ENCODE peak calls at places on chromosomes 1 and 21, in seven cellular contexts. A is body of pancreas, I is fibroblast of lung, O is H7, W is heart right ventricle, N is stomach, V is BJ. K is an unnamed sample. For H3K27me3, the result is how much of the 10 kb centered on the place peaks cover.

GRCh38 chr1:162168261-162168660 is 98.8 kb downstream of the NOS1AP start:
- DNase-seq in A (peak), I (peak), O (no peak), W (peak), N (peak), V (no peak), K (no peak)

GRCh38 chr1:36831171-36831810 is 203.0 kb downstream of the GRIK3 start:
- DNase-seq in A (no peak), I (no peak), O (no peak), W (no peak), N (no peak), V (no peak), K (no peak)

GRCh38 chr1:46183926-46184557 is 7.8 kb upstream of the P3R3URF start:
- DNase-seq in A (no peak), I (no peak), O (no peak), W (no peak), N (no peak), V (no peak), K (no peak)

GRCh38 chr1:193733674-193734073 is 547.3 kb upstream of the B3GALT2 start:
- DNase-seq in A (no peak), I (no peak), O (no peak), W (no peak), N (no peak), V (no peak), K (no peak)

GRCh38 chr1:178713270-178713669 is 11.8 kb upstream of the RALGPS2 start:
- DNase-seq in A (no peak), I (no peak), O (no peak), W (no peak), N (no peak), V (no peak), K (no peak)

GRCh38 chr1:14924455-14925325 is 228.9 kb upstream of the TMEM51 start:
- DNase-seq in A (peak), I (peak), O (peak), W (no peak), N (peak), V (no peak), K (no peak)

GRCh38 chr1:3597599-3597964 is 13.7 kb downstream of the MEGF6 start:
- DNase-seq in A (no peak), I (no peak), O (peak), W (no peak), N (no peak), V (no peak), K (no peak)

GRCh38 chr21:34886554-34887385 is 162.3 kb downstream of the RUNX1 start:
- DNase-seq in A (peak), I (peak), O (peak), W (peak), N (no peak), V (no peak), K (no peak)

GRCh38 chr21:17554619-17555472 is 42.0 kb downstream of the CXADR start:
- DNase-seq in A (no peak), I (peak), O (peak), W (no peak), N (no peak), V (no peak), K (no peak)

GRCh38 chr1:248841702-248842395 is 3.8 kb downstream of the ZNF672 start:
- DNase-seq in A (peak), I (peak), O (no peak), W (peak), N (no peak), V (no peak), K (no peak)

GRCh38 chr1:43234267-43234666 is 35.5 kb upstream of the TMEM125 start:
- DNase-seq in A (no peak), I (no peak), O (no peak), W (no peak), N (no peak), V (no peak), K (no peak)

GRCh38 chr1:43233631-43234030 is 36.2 kb upstream of the TMEM125 start:
- DNase-seq in A (no peak), I (no peak), O (no peak), W (no peak), N (no peak), V (no peak), K (no peak)

GRCh38 chr1:43232071-43232470 is 37.7 kb upstream of the TMEM125 start:
- DNase-seq in A (no peak), I (peak), O (no peak), W (no peak), N (no peak), V (peak), K (no peak)

GRCh38 chr1:43229831-43230780 is 39.7 kb upstream of the TMEM125 start:
- DNase-seq in A (no peak), I (peak), O (no peak), W (no peak), N (no peak), V (no peak), K (no peak)

DNA sequence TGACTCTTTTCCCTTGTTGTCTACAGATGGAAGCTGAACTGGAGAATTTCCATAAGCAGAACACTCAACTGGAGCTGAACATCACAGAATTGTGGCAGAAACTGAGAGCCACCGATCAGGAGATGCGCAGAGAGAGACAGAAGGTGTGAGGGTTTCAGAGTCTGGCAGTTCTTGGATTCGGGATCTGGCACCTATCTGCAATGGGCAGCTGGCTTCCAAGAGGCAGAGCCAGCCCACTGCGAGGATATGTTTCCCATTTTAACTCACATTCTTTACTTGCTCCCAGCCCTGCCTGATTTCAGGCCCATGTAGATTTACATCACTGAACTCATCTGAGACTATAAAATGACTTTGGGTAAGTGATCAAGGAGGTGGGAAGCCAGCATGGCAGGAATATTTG is 37.3 kb upstream of the TMEM125 start:
- DNase-seq in A (no peak), I (no peak), O (no peak), W (no peak), N (no peak), V (no peak), K (no peak)
- H3K4me3 ChIP-seq in A (no peak), I (no peak), O (no peak), W (no peak), N (no peak), V (no peak), K (no peak)

GRCh38 chr1:223752721-223753515 is 40.6 kb downstream of the CAPN2 start:
- DNase-seq in A (no peak), I (no peak), O (peak), W (no peak), N (no peak), V (no peak), K (no peak)
- H3K27me3 ChIP-seq in A (under half), I (under half), O (under half), W (under half), N (under half), V (under half), K (under half)

DNA sequence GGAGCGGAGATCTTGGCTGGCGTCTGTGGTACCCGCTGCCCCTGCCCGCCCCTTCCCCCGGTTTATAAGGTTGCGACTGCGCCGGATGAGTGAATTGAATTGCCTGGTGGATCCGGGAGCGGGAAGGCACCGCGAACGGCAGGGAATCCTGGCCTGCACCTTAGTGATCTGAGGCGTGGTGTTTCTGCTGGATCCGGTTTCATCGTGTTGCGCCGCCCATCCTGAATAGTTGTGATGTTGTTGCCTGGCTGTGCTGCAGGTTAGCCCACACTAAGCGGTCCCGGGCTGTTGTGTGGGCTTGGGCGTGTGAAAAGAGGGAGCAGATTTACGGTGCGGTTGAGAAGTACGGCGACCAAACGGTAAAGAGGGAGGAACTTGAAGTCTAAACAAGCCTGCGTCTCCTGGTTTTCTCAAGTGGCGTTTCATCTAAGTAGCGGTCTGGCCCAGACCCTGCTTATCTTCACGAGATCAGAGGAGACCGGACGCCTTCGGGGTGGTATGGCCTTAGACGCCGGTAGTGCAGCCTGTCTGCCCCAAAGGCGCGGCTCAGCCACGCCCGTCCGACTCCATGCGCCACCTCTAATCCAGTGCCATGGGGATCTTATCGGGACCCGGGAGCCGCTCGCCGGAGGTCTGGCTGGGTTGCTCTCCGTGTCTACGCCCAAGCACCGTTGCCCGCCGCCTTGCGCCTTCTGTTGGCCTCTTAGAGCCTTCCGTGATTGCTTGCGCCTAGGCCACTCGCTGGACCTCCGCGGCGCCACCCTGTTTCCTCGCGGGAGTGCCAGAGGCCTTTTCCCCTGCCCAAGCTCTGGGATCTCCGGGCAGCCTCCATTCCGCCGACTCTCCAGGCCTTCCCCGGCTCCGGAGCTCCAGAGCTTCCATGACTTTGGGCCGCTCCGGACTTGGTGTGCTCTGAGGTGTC is 87.5 kb upstream of the RHOU start:
- DNase-seq in A (peak), I (peak), O (peak), W (no peak), N (peak), V (no peak), K (peak)
- H3K4me3 ChIP-seq in A (no peak), I (peak), O (peak), W (peak), N (peak), V (peak), K (peak)

DNA sequence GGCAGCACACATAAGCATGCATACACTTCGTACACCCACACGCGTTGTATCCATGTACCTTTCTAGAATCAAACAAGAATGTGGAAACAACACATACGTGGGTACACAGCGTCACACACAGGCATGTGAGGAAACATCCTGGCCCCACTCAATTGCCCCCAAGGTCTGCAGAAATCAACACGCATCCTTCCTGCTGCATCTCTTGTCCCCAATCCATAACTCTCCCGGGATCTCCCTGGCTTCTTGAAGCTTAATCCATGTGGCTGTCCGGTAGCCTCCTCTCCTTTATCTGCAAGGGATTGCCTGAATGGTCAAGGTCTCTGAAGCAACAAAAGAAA is 5.5 kb upstream of the TBX15 start:
- DNase-seq in A (no peak), I (no peak), O (no peak), W (no peak), N (no peak), V (no peak), K (no peak)
- H3K27me3 ChIP-seq in A (under half), I (half or more), O (half or more), W (half or more), N (half or more), V (under half), K (half or more)

DNA sequence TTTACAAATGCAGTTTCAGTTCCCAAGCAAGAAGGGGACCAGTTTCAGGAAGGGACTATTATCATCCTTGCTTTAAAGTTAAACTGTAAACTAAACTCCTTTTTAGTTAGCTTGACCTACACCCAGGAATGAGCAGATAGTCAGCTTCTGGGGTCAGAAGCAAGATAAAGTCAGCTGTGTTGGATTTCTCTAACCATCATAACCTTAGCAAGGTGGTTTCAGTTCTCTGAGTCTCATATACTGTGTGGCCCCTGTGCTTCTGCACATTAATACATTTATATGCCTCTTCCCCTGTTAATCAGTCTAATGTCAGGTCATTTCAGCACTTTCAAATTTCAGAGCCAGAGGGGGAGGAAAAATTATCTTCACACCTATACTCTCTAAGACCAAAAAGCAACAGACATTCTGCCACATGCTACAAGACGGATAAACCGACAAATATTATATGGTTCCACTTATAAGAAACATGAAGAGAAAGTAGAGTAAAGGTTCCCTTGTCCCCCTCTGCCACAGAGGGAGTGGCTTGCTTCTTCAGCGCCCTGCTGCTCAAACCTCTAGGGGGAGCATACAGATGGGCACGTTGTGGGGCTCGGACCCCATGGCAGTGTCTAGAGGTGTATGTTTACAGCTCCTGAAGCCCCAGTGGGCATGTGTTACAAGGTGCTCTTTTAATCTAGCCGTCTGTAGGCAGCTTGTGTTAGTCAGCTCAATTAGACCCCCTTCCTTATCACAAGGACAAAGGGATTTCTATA is 89.1 kb downstream of the SMYD3 start:
- DNase-seq in A (no peak), I (no peak), O (no peak), W (no peak), N (no peak), V (no peak), K (no peak)
- H3K4me3 ChIP-seq in A (no peak), I (no peak), O (no peak), W (no peak), N (no peak), V (no peak), K (no peak)

DNA sequence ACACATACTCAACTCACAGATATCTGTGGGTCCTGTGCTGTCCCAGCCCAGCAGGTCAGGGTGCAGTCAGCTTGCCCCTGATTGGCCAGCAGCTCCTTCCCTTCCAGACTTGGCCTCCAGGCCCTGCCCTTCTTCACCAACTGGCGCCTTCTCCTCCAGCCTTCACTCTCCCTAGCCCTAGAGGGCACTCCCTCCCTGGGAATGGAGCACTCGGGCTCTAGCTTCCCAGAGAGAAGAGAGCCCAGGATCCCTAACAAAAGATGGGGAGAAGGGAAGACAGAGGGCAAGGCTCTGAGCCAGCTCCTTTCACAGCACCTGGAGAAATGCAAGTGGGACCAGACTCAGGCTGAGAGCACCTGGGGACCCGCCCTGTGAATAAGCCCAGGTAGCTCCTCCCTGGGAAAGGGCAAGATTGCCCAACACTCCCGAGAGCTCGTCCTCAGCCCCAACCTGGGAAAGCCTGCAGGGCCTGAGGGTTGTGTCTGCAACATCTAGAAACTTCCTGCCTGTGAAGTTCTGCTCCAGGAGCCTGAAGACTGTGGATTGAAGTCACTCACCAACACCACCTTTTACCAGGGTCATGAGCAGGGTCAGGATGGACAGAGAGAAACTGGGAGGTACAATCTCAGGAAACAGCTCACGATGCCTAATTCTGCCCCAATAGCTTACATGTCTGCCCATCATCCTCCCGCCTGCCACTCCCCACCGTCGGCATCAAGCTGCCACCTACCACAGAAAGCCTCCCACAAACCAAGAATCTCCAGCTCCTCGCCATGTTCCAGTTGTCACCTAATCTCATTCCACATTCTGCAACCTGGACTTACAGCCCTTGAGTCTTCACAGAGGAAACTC is at the start of gene PGLYRP4:
- DNase-seq in A (no peak), I (no peak), O (peak), W (no peak), N (no peak), V (no peak), K (no peak)
- H3K27me3 ChIP-seq in A (under half), I (under half), O (under half), W (under half), N (under half), V (under half), K (under half)

GRCh38 chr1:210250998-210251679 is 18.5 kb downstream of the SERTAD4 start:
- DNase-seq in A (peak), I (no peak), O (peak), W (peak), N (peak), V (no peak), K (peak)
- H3K4me3 ChIP-seq in A (peak), I (peak), O (peak), W (peak), N (peak), V (peak), K (peak)

DNA sequence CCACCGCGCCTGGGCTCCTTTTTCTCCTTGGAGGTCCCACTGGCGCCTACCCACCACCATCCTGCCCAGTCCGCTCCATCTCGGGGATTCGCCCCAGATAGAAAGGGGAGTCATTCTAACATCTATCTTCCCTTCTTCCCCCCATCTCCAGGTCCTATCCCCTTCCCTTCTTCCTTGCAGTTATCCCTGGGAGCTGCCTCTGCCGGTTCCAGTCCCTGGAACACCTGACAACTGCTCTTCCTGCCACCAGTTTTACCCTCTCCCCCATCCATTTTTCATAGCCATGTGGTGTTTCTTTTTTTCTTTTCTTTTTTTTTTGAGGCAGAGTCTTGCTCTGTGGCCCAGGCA is 12.0 kb upstream of the COL16A1 start:
- DNase-seq in A (no peak), I (no peak), O (no peak), W (no peak), N (no peak), V (no peak), K (no peak)
- H3K27me3 ChIP-seq in A (under half), I (under half), O (under half), W (under half), N (under half), V (under half), K (under half)

DNA sequence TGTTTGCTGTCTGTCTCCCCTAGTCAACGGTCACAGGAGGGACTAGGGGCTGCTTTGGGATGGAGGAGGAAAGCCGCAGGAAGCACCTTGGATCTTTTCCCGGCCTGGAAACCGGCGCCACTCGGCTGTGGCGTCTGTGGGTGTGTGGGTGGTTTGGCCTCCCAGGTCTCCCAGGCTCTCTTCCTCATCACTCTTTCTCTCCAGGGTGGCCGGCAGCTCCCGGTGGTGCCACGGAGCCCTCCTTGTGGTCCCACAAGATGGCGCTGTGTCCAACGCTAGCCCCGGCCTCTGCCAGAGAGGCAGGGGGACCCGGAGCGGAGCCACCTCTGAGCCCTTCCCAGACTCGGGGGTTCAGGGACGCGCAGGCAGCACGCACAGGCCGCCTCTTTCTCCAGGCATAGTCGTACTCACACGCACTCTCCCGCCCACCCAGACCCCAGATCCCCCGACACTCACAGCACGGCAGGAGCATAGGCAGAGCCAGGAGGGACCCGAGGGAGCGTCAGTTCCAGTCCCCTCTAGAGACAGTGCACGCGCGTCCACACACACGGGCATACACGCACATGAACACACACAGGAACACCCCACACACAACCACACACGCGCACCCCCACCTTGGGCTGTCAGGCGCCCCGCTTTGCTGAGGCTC is 31.2 kb downstream of the CDCP2 start:
- DNase-seq in A (peak), I (peak), O (peak), W (peak), N (peak), V (no peak), K (peak)
- H3K4me3 ChIP-seq in A (no peak), I (no peak), O (peak), W (peak), N (peak), V (peak), K (peak)